ENCODE peak calls at places on chromosomes 7 and 10, in four cellular contexts. One of them, this sample, is unnamed.

GRCh38 chr7:84589012-84589411 is 394.4 kb upstream of the SEMA3A start:
- DNase-seq in Ammon's horn: no peak
- DNase-seq in NCI-H1105 treated with DMSO at 0.1 percent for 48 hours: no peak
- DNase-seq in naive B cell: no peak
- DNase-seq in this sample: no peak

GRCh38 chr10:42937048-42937447 is 139.8 kb upstream of the RET start:
- DNase-seq in NCI-H1105 treated with DMSO at 0.1 percent for 48 hours: no peak
- DNase-seq in Ammon's horn: no peak
- DNase-seq in naive B cell: no peak
- DNase-seq in this sample: no peak

GRCh38 chr7:94095359-94096009 is 91.3 kb upstream of the BET1 start:
- DNase-seq in NCI-H1105 treated with DMSO at 0.1 percent for 48 hours: no peak
- DNase-seq in Ammon's horn: no peak
- DNase-seq in naive B cell: no peak
- DNase-seq in this sample: no peak

GRCh38 chr7:84529480-84530205 is 335.1 kb upstream of the SEMA3A start:
- DNase-seq in NCI-H1105 treated with DMSO at 0.1 percent for 48 hours: no peak
- DNase-seq in naive B cell: no peak
- DNase-seq in Ammon's horn: no peak
- DNase-seq in this sample: no peak

GRCh38 chr7:76372984-76373833 is 14.4 kb upstream of the YWHAG start:
- DNase-seq in NCI-H1105 treated with DMSO at 0.1 percent for 48 hours: no peak
- DNase-seq in naive B cell: no peak
- DNase-seq in Ammon's horn: no peak
- DNase-seq in this sample: no peak

GRCh38 chr10:29585488-29585976 is 49.2 kb downstream of the SVIL start:
- DNase-seq in Ammon's horn: peak
- DNase-seq in NCI-H1105 treated with DMSO at 0.1 percent for 48 hours: peak
- DNase-seq in naive B cell: no peak
- DNase-seq in this sample: no peak

GRCh38 chr10:132697568-132698200 is 88.3 kb downstream of the NKX6-2 start:
- DNase-seq in Ammon's horn: no peak
- DNase-seq in NCI-H1105 treated with DMSO at 0.1 percent for 48 hours: no peak
- DNase-seq in naive B cell: no peak
- DNase-seq in this sample: no peak

GRCh38 chr10:24723386-24723787 is 300 bp downstream of the ARHGAP21 start:
- DNase-seq in naive B cell: peak
- DNase-seq in NCI-H1105 treated with DMSO at 0.1 percent for 48 hours: no peak
- DNase-seq in Ammon's horn: no peak
- DNase-seq in this sample: no peak

GRCh38 chr10:84026821-84027257 is 112.5 kb upstream of the GHITM start:
- DNase-seq in Ammon's horn: no peak
- DNase-seq in NCI-H1105 treated with DMSO at 0.1 percent for 48 hours: peak
- DNase-seq in naive B cell: no peak
- DNase-seq in this sample: no peak

GRCh38 chr10:69638642-69639041 is 8.6 kb downstream of the FAM241B start:
- DNase-seq in NCI-H1105 treated with DMSO at 0.1 percent for 48 hours: no peak
- DNase-seq in Ammon's horn: no peak
- DNase-seq in naive B cell: no peak
- DNase-seq in this sample: no peak

GRCh38 chr10:21496285-21497176 is 29.0 kb downstream of the SKIDA1 start:
- DNase-seq in NCI-H1105 treated with DMSO at 0.1 percent for 48 hours: peak
- DNase-seq in naive B cell: peak
- DNase-seq in Ammon's horn: peak
- DNase-seq in this sample: peak

GRCh38 chr10:102802920-102803534 is 34.2 kb downstream of the CYP17A1 start:
- DNase-seq in NCI-H1105 treated with DMSO at 0.1 percent for 48 hours: no peak
- DNase-seq in naive B cell: no peak
- DNase-seq in Ammon's horn: no peak
- DNase-seq in this sample: no peak

GRCh38 chr10:72694476-72695369 is 2.8 kb downstream of the MCU start:
- DNase-seq in Ammon's horn: peak
- DNase-seq in NCI-H1105 treated with DMSO at 0.1 percent for 48 hours: peak
- DNase-seq in naive B cell: no peak
- DNase-seq in this sample: peak

GRCh38 chr10:7529638-7530037 is 118.8 kb upstream of the SFMBT2 start:
- DNase-seq in Ammon's horn: peak
- DNase-seq in naive B cell: no peak
- DNase-seq in NCI-H1105 treated with DMSO at 0.1 percent for 48 hours: peak
- DNase-seq in this sample: peak

GRCh38 chr7:22402250-22402649 is 45.3 kb upstream of the RAPGEF5 start:
- DNase-seq in Ammon's horn: no peak
- DNase-seq in NCI-H1105 treated with DMSO at 0.1 percent for 48 hours: no peak
- DNase-seq in naive B cell: no peak
- DNase-seq in this sample: no peak

GRCh38 chr10:51789903-51790302 is 90.5 kb upstream of the CSTF2T start:
- DNase-seq in naive B cell: no peak
- DNase-seq in Ammon's horn: no peak
- DNase-seq in NCI-H1105 treated with DMSO at 0.1 percent for 48 hours: no peak
- DNase-seq in this sample: no peak

GRCh38 chr7:90412458-90413184 is 9.4 kb downstream of the CLDN12 start:
- DNase-seq in Ammon's horn: no peak
- DNase-seq in NCI-H1105 treated with DMSO at 0.1 percent for 48 hours: peak
- DNase-seq in naive B cell: peak
- DNase-seq in this sample: no peak

GRCh38 chr7:116356979-116357378 is 142.6 kb upstream of the CAV2 start:
- DNase-seq in NCI-H1105 treated with DMSO at 0.1 percent for 48 hours: no peak
- DNase-seq in Ammon's horn: no peak
- DNase-seq in naive B cell: no peak
- DNase-seq in this sample: no peak

GRCh38 chr7:30469303-30469702 is 9.3 kb downstream of the NOD1 start:
- DNase-seq in Ammon's horn: peak
- DNase-seq in NCI-H1105 treated with DMSO at 0.1 percent for 48 hours: no peak
- DNase-seq in naive B cell: no peak
- DNase-seq in this sample: no peak

This sample was measured in midbrain.